ENCODE peak calls at places on chromosomes 1 and 21, in four cellular contexts. W is K562, T is HepG2, B is WTC11. V is an unnamed sample.

GRCh38 chr21:37435719-37436118 is 69.1 kb downstream of the DYRK1A start:
- DNase-seq in W (no peak), T (no peak), B (no peak), V (no peak)

GRCh38 chr1:1351511-1352427 is 2.6 kb upstream of the DVL1 start:
- DNase-seq in W (peak), T (no peak), B (no peak), V (no peak)

GRCh38 chr21:32001390-32001789 is 128.6 kb downstream of the HUNK start:
- DNase-seq in W (no peak), T (peak), B (no peak), V (no peak)

GRCh38 chr1:63924600-63924999 is 150.8 kb downstream of the ROR1 start:
- DNase-seq in W (no peak), T (no peak), B (no peak), V (no peak)

GRCh38 chr1:78722947-78723346 is 73.3 kb downstream of the IFI44 start:
- DNase-seq in W (no peak), T (no peak), B (no peak), V (no peak)

GRCh38 chr1:205047764-205048231 is 4.8 kb downstream of the CNTN2 start:
- DNase-seq in W (peak), T (no peak), B (no peak), V (no peak)

GRCh38 chr1:53380296-53380695 is 52.4 kb upstream of the LRP8 start:
- DNase-seq in W (no peak), T (no peak), B (peak), V (no peak)

GRCh38 chr21:33075596-33076195 is 5.8 kb downstream of the OLIG1 start:
- DNase-seq in W (no peak), T (no peak), B (no peak), V (no peak)

GRCh38 chr21:14862794-14863720 is 201.7 kb downstream of the NRIP1 start:
- DNase-seq in W (peak), T (peak), B (no peak), V (no peak)

GRCh38 chr1:246753670-246754535 is 29.7 kb downstream of the SCCPDH start:
- DNase-seq in W (peak), T (peak), B (peak), V (peak)

GRCh38 chr1:150810958-150811676 is 3.1 kb upstream of the CTSK start:
- DNase-seq in W (no peak), T (no peak), B (no peak), V (peak)

GRCh38 chr1:29469457-29469856 is 233.1 kb downstream of the PTPRU start:
- DNase-seq in W (no peak), T (peak), B (no peak), V (no peak)

GRCh38 chr21:35528109-35529042 is 479.3 kb upstream of the RUNX1 start:
- DNase-seq in W (peak), T (no peak), B (no peak), V (no peak)

GRCh38 chr1:2027961-2028583 is 8.9 kb downstream of the GABRD start:
- DNase-seq in W (no peak), T (no peak), B (no peak), V (no peak)

GRCh38 chr1:207579436-207579799 is 65.5 kb upstream of the CR1L start:
- DNase-seq in W (peak), T (peak), B (peak), V (peak)

GRCh38 chr1:205061227-205061626 is 18.2 kb downstream of the CNTN2 start:
- DNase-seq in W (no peak), T (no peak), B (no peak), V (no peak)

GRCh38 chr1:74468982-74469603 is 43.3 kb downstream of the LRRC53 start:
- DNase-seq in W (peak), T (peak), B (no peak), V (peak)

GRCh38 chr1:107572674-107573205 is 392.2 kb downstream of the VAV3 start:
- DNase-seq in W (no peak), T (no peak), B (no peak), V (no peak)

GRCh38 chr1:203343956-203344355 is 7.0 kb downstream of the FMOD start:
- DNase-seq in W (no peak), T (no peak), B (no peak), V (no peak)

GRCh38 chr1:27342778-27343638 is 1.2 kb downstream of the SYTL1 start:
- DNase-seq in W (peak), T (peak), B (peak), V (no peak)

GRCh38 chr1:162977944-162978568 is 91.1 kb upstream of the RGS4 start:
- DNase-seq in W (no peak), T (no peak), B (no peak), V (no peak)

DNA sequence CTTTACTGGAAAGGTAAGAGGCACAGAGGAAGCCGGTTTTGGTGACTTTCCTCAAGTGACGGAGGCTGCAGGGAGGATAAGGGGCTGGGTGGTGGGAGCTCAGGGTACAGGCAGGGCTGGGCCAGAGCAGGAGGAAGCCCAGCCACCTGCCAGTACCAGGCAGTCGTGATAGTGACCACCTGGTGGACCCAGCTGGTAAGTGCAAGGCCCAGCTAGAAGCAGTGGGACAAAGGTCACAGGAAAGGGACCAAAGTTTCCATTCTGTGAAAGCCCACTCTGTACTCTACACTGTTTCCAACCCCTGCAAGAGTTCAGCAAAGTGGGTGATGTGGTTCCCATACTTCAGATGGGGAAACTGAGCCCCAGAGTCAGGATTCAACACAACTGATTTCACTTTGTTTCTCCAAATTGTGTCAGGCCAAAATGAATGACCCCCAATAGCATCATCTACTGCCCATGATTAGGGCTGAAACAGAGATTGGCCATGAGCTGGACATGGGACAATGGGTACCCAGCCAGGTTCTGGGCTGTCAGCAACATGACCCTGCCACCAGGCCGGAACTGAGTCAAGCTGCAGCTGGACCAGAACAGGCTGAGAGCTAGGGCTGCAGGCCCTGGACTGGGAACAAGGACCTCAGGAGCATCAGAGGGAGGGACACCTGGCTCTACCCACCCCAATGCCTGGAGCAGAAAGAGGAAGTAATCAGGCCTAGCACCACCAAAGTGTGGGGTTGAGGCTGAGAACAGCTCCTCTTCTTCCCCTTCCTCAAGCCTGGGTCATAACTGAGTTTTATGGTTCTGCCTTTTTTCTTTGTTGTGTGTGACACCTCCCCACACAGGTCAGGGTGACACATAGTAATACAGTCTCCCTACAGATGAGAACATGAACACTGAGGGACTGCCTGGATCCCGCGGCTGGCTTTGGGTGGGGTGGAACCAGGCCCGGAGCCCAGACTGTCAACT is 50.2 kb downstream of the KCNN3 start:
- DNase-seq in W (peak), T (peak), B (peak), V (peak)
- TF ChIP-seq ELF4 in W (no peak), T (no peak), B (no peak), V (no peak)

GRCh38 chr1:17224434-17224833 is 19.5 kb downstream of the PADI1 start:
- DNase-seq in W (no peak), T (no peak), B (no peak), V (no peak)
- TF ChIP-seq ELF4 in W (no peak), T (no peak), B (no peak), V (no peak)

DNA sequence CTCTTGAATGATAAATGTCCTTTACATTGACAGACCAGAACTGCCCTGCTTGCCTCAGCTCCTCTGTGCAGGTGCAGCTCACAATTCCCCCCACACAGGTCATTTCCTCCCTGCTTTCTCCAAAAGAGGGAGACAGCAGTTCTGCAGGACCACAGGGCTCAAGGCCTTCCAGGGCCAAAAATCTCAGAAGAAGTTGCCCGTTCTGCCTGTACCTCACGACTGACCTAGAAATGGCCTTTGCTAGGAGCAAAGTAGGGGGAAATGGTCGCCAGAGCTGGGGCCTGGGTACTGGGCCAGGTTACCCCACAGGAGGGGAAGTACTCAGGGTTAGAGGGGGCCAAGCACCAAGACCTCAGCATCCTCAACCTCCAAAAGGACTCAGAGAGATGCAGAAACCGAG is 11.1 kb downstream of the RNU1-2 start:
- DNase-seq in W (no peak), T (no peak), B (no peak), V (no peak)
- TF ChIP-seq ELF4 in W (no peak), T (no peak), B (no peak), V (no peak)

GRCh38 chr1:34746101-34746500 is 8.7 kb upstream of the GJB5 start:
- DNase-seq in W (no peak), T (no peak), B (no peak), V (no peak)

GRCh38 chr1:34744851-34745250 is 10.0 kb upstream of the GJB5 start:
- DNase-seq in W (no peak), T (no peak), B (no peak), V (no peak)

GRCh38 chr1:34745666-34746065 is 9.2 kb upstream of the GJB5 start:
- DNase-seq in W (no peak), T (no peak), B (no peak), V (no peak)

GRCh38 chr1:34747638-34747941 is 7.3 kb upstream of the GJB5 start:
- DNase-seq in W (no peak), T (no peak), B (no peak), V (no peak)

DNA sequence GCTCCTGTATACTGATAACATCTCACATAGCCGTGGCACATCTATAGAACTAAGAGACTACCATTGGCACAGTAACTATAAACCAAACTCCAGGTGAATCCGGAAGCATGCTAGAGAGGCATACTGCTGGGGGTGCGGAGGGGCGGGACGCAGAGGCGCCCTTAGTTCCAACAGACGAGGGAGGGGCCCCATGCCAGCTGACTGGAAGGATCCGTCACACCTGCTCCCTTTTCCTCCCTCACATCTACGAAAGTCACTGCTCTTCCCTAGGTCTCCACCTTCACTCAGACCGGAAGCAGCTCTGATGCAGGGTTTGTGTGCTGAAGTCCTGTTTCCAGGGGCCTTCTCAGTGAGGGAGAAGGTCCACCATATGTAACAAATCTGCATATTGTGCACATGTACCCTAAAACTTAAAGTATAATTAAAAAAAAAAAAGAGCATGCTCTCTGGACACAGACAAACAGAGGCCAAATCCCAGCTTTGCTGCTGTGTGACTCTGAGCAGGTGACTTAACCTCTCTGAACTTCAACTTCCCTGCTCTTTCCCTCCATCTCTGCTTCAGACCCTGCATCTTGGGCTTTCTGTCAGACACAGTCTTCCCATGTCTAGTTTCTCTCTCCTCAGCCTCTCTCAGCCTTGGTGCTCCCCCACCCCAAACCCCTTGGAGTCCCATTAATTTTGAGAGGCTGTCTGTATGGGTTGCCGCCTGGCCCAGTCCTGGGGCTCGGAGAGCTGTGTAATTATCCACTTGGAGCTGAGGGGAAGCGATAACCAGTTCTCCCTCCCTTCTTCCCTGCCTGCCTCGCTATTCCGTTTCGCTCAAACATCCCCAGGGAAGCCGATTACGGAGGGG is 7.8 kb upstream of the GJB5 start:
- DNase-seq in W (no peak), T (no peak), B (no peak), V (no peak)
- TF ChIP-seq ELF4 in W (no peak), T (no peak), B (no peak), V (no peak)

GRCh38 chr1:72060466-72060865 is 221.9 kb downstream of the NEGR1 start:
- DNase-seq in W (no peak), T (no peak), B (no peak), V (no peak)

GRCh38 chr1:72064301-72064700 is 218.0 kb downstream of the NEGR1 start:
- DNase-seq in W (no peak), T (no peak), B (no peak), V (no peak)

GRCh38 chr1:72062584-72062983 is 219.8 kb downstream of the NEGR1 start:
- DNase-seq in W (no peak), T (no peak), B (no peak), V (no peak)

GRCh38 chr1:72066431-72066830 is 215.9 kb downstream of the NEGR1 start:
- DNase-seq in W (no peak), T (no peak), B (no peak), V (no peak)

GRCh38 chr1:72063364-72063763 is 219.0 kb downstream of the NEGR1 start:
- DNase-seq in W (no peak), T (no peak), B (no peak), V (no peak)
- TF ChIP-seq ELF4 in W (no peak), T (no peak), B (no peak), V (peak)

GRCh38 chr21:46205766-46206162 is 21.5 kb upstream of the SPATC1L start:
- DNase-seq in W (no peak), T (no peak), B (no peak), V (no peak)
- TF ChIP-seq ELF4 in W (no peak), T (no peak), B (no peak), V (no peak)

GRCh38 chr1:151820940-151821339 is 10.7 kb downstream of the RORC start:
- DNase-seq in W (no peak), T (no peak), B (no peak), V (no peak)
- TF ChIP-seq ELF4 in W (no peak), T (no peak), B (no peak), V (no peak)

GRCh38 chr21:42579456-42580075 is 65.9 kb downstream of the SLC37A1 start:
- DNase-seq in W (no peak), T (no peak), B (no peak), V (no peak)

GRCh38 chr21:42581676-42582371 is 68.2 kb downstream of the SLC37A1 start:
- DNase-seq in W (no peak), T (no peak), B (no peak), V (no peak)

GRCh38 chr21:42580793-42581201 is 67.1 kb downstream of the SLC37A1 start:
- DNase-seq in W (no peak), T (no peak), B (peak), V (no peak)

GRCh38 chr21:42578761-42579415 is 65.2 kb downstream of the SLC37A1 start:
- DNase-seq in W (no peak), T (no peak), B (no peak), V (no peak)

GRCh38 chr21:42580076-42580792 is 66.6 kb downstream of the SLC37A1 start:
- DNase-seq in W (no peak), T (no peak), B (peak), V (no peak)
- TF ChIP-seq ELF4 in W (no peak), T (no peak), B (no peak), V (no peak)

DNA sequence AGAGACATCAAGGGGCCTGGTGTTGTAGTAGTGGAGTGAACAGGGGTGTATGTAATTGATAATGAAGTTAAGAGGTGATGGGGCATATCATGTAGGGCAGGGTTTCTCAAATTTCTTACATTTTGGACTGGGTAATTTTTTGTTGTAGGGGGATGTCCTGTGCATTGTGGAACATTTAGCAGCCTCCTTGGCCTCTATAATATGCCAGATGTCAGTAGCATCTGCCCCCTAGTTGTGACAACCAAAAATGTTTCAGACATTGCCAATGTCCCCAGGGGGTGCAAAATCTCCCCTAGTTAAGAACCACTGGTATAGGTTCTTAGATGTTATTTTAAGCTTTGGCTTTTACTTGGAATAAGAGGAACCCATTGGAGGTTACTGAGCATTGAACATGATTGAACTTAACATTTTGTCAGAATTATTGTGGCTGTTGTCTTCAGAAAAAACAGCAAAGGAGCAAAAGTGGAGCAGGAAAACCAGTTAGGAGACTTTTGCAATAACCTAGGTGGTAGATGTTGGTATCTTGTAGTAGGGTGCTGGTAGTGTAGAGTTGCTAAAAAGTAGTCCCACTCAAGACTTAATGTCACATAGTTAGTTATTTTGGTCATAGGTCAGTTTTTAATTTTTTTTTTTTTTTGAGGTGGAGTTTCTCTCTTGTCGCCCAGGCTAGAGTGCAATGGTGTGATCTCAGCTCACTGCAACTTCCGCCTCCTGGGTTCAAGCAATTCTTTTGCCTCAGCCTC is 6.2 kb downstream of the ZNF326 start:
- DNase-seq in W (peak), T (no peak), B (no peak), V (no peak)
- TF ChIP-seq ELF4 in W (no peak), T (no peak), B (no peak), V (no peak)

V was measured in HEK293T.